ENCODE peak calls at places on chromosomes 11 and 22, in eight cellular contexts. W is hepatocyte, R is GM23338, V is astrocyte, N is H9, L is SK-N-SH, Z is GM23248, M is IMR-90. K is an unnamed sample. For H4K20me1, the result is how much of the 10 kb centered on the place peaks cover.

GRCh38 chr11:76210920-76211851 is 4.9 kb upstream of the WNT11 start:
- DNase-seq in R (peak), Z (no peak), N (no peak), W (no peak), V (no peak), L (no peak), M (no peak), K (no peak)

GRCh38 chr11:117606807-117607206 is 190.2 kb downstream of the DSCAML1 start:
- DNase-seq in W (no peak), L (no peak), M (no peak), Z (no peak), R (no peak), N (no peak), V (no peak), K (no peak)

GRCh38 chr11:88043149-88043548 is 132.1 kb downstream of the RAB38 start:
- DNase-seq in V (no peak), Z (no peak), R (no peak), L (no peak), M (no peak), N (peak), W (no peak), K (no peak)

GRCh38 chr11:83192846-83193245 is 666 bp upstream of the ANKRD42 start:
- DNase-seq in R (no peak), M (no peak), N (no peak), W (peak), Z (peak), V (no peak), L (no peak), K (no peak)

GRCh38 chr22:49489821-49490220 is 337.9 kb downstream of the BRD1 start:
- DNase-seq in V (no peak), L (no peak), W (no peak), M (no peak), N (no peak), Z (no peak), R (no peak), K (no peak)

GRCh38 chr11:17596711-17597110 is 49.7 kb downstream of the OTOG start:
- DNase-seq in L (no peak), R (no peak), Z (no peak), N (peak), V (no peak), W (no peak), M (no peak), K (no peak)

GRCh38 chr22:49676783-49677494 is 150.7 kb downstream of the BRD1 start:
- DNase-seq in W (no peak), M (no peak), R (no peak), L (no peak), Z (no peak), V (no peak), N (peak), K (no peak)

GRCh38 chr22:24989135-24989534 is 36.6 kb downstream of the KIAA1671 start:
- DNase-seq in Z (no peak), N (no peak), V (no peak), L (no peak), R (no peak), W (no peak), M (no peak), K (no peak)

GRCh38 chr11:65419773-65420481 is 2.7 kb upstream of the NEAT1 start:
- DNase-seq in W (peak), L (peak), Z (peak), R (peak), V (peak), M (peak), N (peak), K (peak)

GRCh38 chr22:20559174-20559760 is 51.9 kb downstream of the MED15 start:
- DNase-seq in N (no peak), V (no peak), R (no peak), W (no peak), Z (no peak), L (no peak), M (no peak), K (no peak)
- H4K20me1 ChIP-seq in N (under half), V (half or more), R (under half), W (under half), Z (under half), L (under half), M (under half), K (under half)

GRCh38 chr22:39254789-39255298 is 10.1 kb upstream of the PDGFB start:
- DNase-seq in W (no peak), L (no peak), Z (peak), N (no peak), R (no peak), V (peak), M (peak), K (no peak)
- H4K20me1 ChIP-seq in W (under half), L (under half), Z (under half), N (under half), R (under half), V (under half), M (under half), K (under half)

DNA sequence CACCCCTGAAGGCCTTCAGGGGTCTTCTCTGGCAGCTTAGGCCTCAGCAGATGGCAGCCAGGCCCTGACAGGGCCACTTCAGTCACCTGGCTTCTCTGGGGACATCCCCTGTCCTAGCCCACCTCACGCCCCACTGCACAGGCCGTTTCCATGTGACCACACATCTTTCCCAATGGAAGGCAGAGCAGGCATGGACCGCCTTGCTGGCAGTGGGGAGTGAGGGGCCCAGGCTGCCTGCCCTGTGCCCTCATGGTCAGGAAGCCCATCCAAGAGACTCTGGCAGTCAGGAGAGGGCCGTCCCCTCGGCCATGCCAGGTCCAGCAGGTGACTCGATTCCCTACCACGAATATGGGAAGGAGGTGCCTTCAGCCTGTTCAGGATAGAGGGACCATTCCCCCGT is 25.8 kb downstream of the MACROD1 start:
- DNase-seq in L (no peak), N (no peak), V (no peak), W (no peak), Z (no peak), M (no peak), R (no peak), K (no peak)
- H4K20me1 ChIP-seq in L (under half), N (under half), V (under half), W (under half), Z (under half), M (under half), R (under half), K (under half)

GRCh38 chr22:26902401-26903029 is 245.1 kb downstream of the MIAT start:
- DNase-seq in W (no peak), V (no peak), Z (no peak), L (no peak), R (no peak), N (no peak), M (no peak), K (no peak)
- H4K20me1 ChIP-seq in W (under half), V (under half), Z (under half), L (under half), R (under half), N (under half), M (under half), K (under half)

GRCh38 chr11:32902089-32902665 is 9.6 kb downstream of the QSER1 start:
- DNase-seq in W (no peak), M (no peak), L (no peak), R (no peak), N (no peak), V (no peak), Z (no peak), K (no peak)
- H4K20me1 ChIP-seq in W (under half), M (under half), L (under half), R (half or more), N (under half), V (half or more), Z (under half), K (under half)

DNA sequence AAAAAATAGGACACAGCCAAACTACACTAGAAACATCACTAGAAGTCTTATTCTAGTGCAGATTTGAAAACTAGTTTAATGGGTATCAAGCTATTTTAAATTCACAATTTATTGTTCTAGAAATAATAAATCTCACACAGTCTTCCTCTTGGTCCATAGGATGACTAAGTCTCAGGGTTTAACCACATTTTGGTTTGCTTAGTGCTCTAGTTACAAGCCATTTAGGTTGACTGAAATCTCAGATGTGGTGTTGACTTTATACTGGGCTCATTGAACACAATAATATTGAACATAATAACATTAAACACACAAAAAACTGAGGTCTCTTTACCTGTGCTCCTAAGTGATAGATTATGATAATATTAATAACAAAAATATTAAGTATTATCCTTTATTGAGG is 760.3 kb upstream of the CCDC179 start:
- DNase-seq in W (no peak), N (no peak), R (no peak), Z (peak), L (no peak), V (no peak), M (peak), K (peak)
- H4K20me1 ChIP-seq in W (under half), N (under half), R (under half), Z (under half), L (under half), V (under half), M (under half), K (under half)

DNA sequence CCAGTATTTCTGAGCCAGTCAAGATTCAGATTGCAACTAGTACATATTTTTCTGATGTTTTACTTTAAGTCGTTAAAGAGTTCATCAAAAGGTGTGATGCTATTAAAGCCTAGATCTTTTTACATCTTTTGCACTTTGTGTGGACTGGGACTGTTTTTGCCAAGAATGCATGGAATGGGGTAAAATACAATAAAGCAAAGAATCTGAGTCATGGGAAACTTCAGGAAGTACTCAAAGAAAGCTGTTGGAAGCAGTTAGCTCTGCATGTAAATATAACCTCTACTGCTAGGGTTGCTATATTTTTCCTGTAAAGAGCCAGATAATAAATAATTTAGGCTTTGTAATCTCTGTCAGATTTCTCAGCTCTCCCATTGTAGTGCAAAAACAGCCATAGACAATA is 20.9 kb downstream of the ATXN10 start:
- DNase-seq in L (no peak), N (no peak), Z (peak), R (no peak), W (no peak), M (peak), V (peak), K (peak)
- H4K20me1 ChIP-seq in L (under half), N (under half), Z (under half), R (under half), W (under half), M (under half), V (under half), K (under half)

GRCh38 chr11:27241316-27242122 is 121.5 kb downstream of the CCDC34 start:
- DNase-seq in Z (peak), N (no peak), V (peak), W (no peak), R (no peak), M (peak), L (no peak), K (peak)
- H4K20me1 ChIP-seq in Z (under half), N (under half), V (under half), W (under half), R (under half), M (under half), L (under half), K (under half)

GRCh38 chr11:68524681-68525080 is 64.1 kb downstream of the PPP6R3 start:
- DNase-seq in L (peak), W (no peak), N (no peak), Z (no peak), V (no peak), M (no peak), R (no peak), K (no peak)
- H4K20me1 ChIP-seq in L (half or more), W (under half), N (under half), Z (under half), V (half or more), M (half or more), R (under half), K (under half)

K was measured in fibroblast of lung.